ENCODE peak calls at places on chromosomes 12 and 14, in six cellular contexts. W is ovary; D is choroid plexus epithelial cell; C is GM13976; H is foreskin fibroblast; N is CD4-positive, alpha-beta T cell. V is an unnamed sample.

GRCh38 chr14:57493467-57494181 is at the start of gene CCDC198:
- DNase-seq in W (no peak), D (no peak), C (no peak), H (no peak), N (no peak), V (no peak)

GRCh38 chr12:121390856-121391255 is 9.1 kb upstream of the RNF34 start:
- DNase-seq in W (no peak), D (no peak), C (no peak), H (no peak), N (no peak), V (no peak)

GRCh38 chr12:95701275-95701674 is 89.3 kb downstream of the NTN4 start:
- DNase-seq in W (no peak), D (peak), C (no peak), H (peak), N (no peak), V (no peak)

GRCh38 chr12:57456145-57456700 is 1.1 kb downstream of the INHBE start:
- DNase-seq in W (no peak), D (peak), C (peak), H (no peak), N (peak), V (no peak)

GRCh38 chr12:126784328-126784921 is 1482.5 kb upstream of the TMEM132C start:
- DNase-seq in W (no peak), D (peak), C (no peak), H (no peak), N (no peak), V (no peak)

GRCh38 chr12:6202331-6202730 is 2.1 kb downstream of the CD9 start:
- DNase-seq in W (no peak), D (no peak), C (no peak), H (no peak), N (no peak), V (no peak)

GRCh38 chr12:56941299-56942017 is 7.2 kb upstream of the SDR9C7 start:
- DNase-seq in W (no peak), D (peak), C (no peak), H (peak), N (no peak), V (no peak)

GRCh38 chr12:82973601-82974000 is 286.9 kb downstream of the TMTC2 start:
- DNase-seq in W (no peak), D (no peak), C (no peak), H (no peak), N (no peak), V (no peak)

GRCh38 chr14:94617988-94618822 is 6.0 kb downstream of the SERPINA3 start:
- DNase-seq in W (no peak), D (no peak), C (no peak), H (no peak), N (no peak), V (no peak)

DNA sequence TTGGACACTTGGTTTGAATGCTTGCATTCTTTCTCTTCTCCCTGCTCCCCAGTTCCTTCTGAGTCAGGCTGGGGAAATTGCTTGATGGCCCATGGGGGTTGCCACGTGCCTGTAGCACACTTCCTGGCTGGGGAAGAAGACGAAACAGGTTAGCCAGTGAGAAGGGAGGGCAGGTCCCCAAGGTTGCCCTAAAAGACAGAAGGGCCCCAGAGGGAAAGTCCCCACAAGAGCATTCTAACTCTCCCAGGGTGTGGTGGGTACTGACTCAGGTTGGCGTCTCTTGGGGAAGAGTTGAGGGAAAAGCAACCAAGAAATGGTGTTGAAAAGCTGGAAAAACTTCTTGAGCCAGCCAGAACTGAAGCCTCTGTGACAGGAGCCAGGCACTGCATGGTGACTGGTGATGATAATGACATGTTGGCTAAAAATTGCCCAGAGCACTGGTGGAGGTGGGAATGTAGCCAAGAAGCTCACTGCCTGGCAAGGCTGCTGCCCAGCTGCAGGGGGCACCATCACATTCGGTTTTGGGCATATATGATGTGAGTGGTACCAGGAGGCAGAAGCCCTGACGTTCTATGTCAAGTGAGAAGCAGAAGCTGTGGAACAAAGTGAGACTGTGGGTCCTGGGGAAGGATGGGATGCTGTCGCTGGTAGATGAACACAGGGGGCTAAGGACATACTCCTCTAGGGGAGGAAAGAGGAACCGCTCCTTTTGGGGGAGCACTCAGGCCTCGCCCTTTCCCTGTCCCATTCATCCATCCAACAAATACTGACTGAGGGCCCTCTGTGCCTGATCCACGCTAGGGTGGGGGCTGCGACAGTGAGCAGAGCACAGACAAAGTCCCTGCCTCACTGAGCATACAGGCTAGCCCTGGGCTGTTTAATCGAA is 8.1 kb upstream of the RABGGTA start:
- DNase-seq in W (no peak), D (no peak), C (no peak), H (no peak), N (peak), V (no peak)
- TF ChIP-seq CTCF in W (no peak), D (peak), C (peak), H (no peak), N (no peak), V (no peak)

GRCh38 chr14:59631237-59631636 is 54.6 kb upstream of the CCDC175 start:
- DNase-seq in W (no peak), D (peak), C (peak), H (no peak), N (no peak), V (no peak)
- TF ChIP-seq CTCF in W (no peak), D (peak), C (no peak), H (peak), N (no peak), V (peak)

GRCh38 chr14:53537421-53538315 is 384.5 kb upstream of the DDHD1 start:
- DNase-seq in W (no peak), D (peak), C (no peak), H (no peak), N (no peak), V (no peak)
- TF ChIP-seq CTCF in W (no peak), D (no peak), C (no peak), H (peak), N (no peak), V (no peak)

GRCh38 chr12:111692575-111693210 is 6.8 kb downstream of the ACAD10 start:
- DNase-seq in W (no peak), D (peak), C (peak), H (no peak), N (no peak), V (no peak)
- TF ChIP-seq CTCF in W (no peak), D (peak), C (no peak), H (peak), N (no peak), V (peak)

GRCh38 chr12:4900327-4900726 is 9.4 kb upstream of the KCNA1 start:
- DNase-seq in W (no peak), D (peak), C (no peak), H (no peak), N (no peak), V (no peak)

GRCh38 chr12:4894019-4894418 is 15.7 kb upstream of the KCNA1 start:
- DNase-seq in W (no peak), D (no peak), C (no peak), H (no peak), N (no peak), V (no peak)

DNA sequence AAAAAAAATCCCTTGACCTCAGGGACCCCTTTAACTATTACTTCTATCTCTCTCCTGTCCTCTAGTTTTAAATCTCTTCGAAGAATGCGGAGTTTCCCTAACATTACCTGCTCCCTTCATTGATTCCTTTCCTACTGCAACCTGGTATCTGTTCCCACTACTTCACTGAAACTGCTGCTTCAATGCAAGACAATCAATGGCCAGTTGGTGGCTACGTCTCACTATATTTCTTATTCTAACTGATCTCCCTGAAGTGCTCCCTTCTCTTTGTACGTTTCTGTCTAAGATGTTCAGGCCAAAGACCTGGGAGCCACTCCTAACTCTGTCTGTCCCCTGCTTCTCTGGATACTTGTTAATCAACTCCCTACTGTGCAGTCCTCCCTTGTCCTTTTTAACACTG is 10.3 kb upstream of the KCNA1 start:
- DNase-seq in W (no peak), D (no peak), C (peak), H (no peak), N (no peak), V (no peak)
- TF ChIP-seq CTCF in W (no peak), D (no peak), C (peak), H (no peak), N (no peak), V (no peak)